ENCODE peak calls at places on chromosomes 3 and 15, in ten cellular contexts. W is astrocyte of the spinal cord; Q is stimulated activated CD8-positive, alpha-beta memory T cell treated with anti-CD3 and anti-CD28 coated beads, Interleukin-4, amount 100 ng/mL, for 1 hour; N is T follicular helper cell; M is fibroblast of the aortic adventitia; E is fibroblast of mammary gland; U is T-cell; V is foreskin keratinocyte; C is body of pancreas; Y is stimulated activated CD4-positive, alpha-beta T cell treated with anti-CD3 and anti-CD28 coated beads, TNF-alpha, amount 100 ng/mL, for 1 hour. I is an unnamed sample.

GRCh38 chr15:70956196-70956595 is 63.6 kb downstream of the LRRC49 start:
- DNase-seq in C (no peak), W (peak), N (no peak), M (peak), Q (no peak), Y (no peak), U (no peak), E (peak), V (no peak), I (no peak)

GRCh38 chr15:88388702-88389101 is 78.5 kb downstream of the MRPL46 start:
- DNase-seq in Y (no peak), V (no peak), Q (no peak), N (no peak), M (no peak), U (no peak), W (no peak), C (peak), E (no peak), I (no peak)

GRCh38 chr15:75823860-75824613 is 19.2 kb upstream of the UBE2Q2 start:
- DNase-seq in U (no peak), M (no peak), N (no peak), Q (no peak), W (no peak), C (peak), Y (no peak), E (no peak), V (no peak), I (no peak)

GRCh38 chr3:122784436-122784835 is 9.2 kb downstream of the HSPBAP1 start:
- DNase-seq in C (no peak), U (no peak), M (peak), W (no peak), E (peak), Y (no peak), N (no peak), V (peak), Q (no peak), I (peak)

GRCh38 chr3:25581823-25582222 is 82.9 kb downstream of the TOP2B start:
- DNase-seq in M (no peak), U (no peak), E (no peak), Q (no peak), V (no peak), N (no peak), C (no peak), W (no peak), Y (no peak), I (peak)

GRCh38 chr3:122415104-122415744 is 638 bp downstream of the WDR5B start:
- DNase-seq in N (peak), M (peak), Y (no peak), E (peak), U (peak), Q (no peak), W (peak), C (peak), V (peak), I (peak)

GRCh38 chr3:59482001-59482400 is 432.2 kb upstream of the CFAP20DC start:
- DNase-seq in W (no peak), E (no peak), M (peak), U (no peak), Y (no peak), N (no peak), C (no peak), Q (no peak), V (peak), I (peak)

GRCh38 chr3:42667096-42667522 is 13.6 kb downstream of the ZBTB47 start:
- DNase-seq in Y (no peak), M (no peak), Q (no peak), C (no peak), W (no peak), U (no peak), E (no peak), V (no peak), N (no peak), I (no peak)

GRCh38 chr15:69127226-69127625 is 33.2 kb upstream of the GLCE start:
- DNase-seq in C (no peak), U (no peak), V (no peak), E (no peak), W (no peak), Q (no peak), M (no peak), N (no peak), Y (no peak), I (peak)

GRCh38 chr3:188817103-188817919 is 354.5 kb upstream of the TPRG1 start:
- DNase-seq in Q (no peak), N (no peak), U (no peak), E (no peak), Y (no peak), W (no peak), M (no peak), V (peak), C (no peak), I (no peak)

GRCh38 chr3:13078158-13078905 is 5.1 kb upstream of the IQSEC1 start:
- DNase-seq in C (peak), Q (no peak), N (no peak), M (no peak), V (no peak), E (no peak), Y (no peak), W (no peak), U (no peak), I (no peak)

GRCh38 chr15:90749754-90750153 is 32.6 kb downstream of the BLM start:
- DNase-seq in Y (no peak), E (no peak), C (no peak), V (no peak), M (no peak), U (no peak), Q (no peak), W (peak), N (no peak), I (no peak)